ENCODE peak calls at places on chromosomes 16 and 17, in five cellular contexts. T is mammary epithelial cell, I is AG10803, J is fibroblast of lung, W is thyroid gland. P is an unnamed sample.

GRCh38 chr17:80137131-80137530 is 9.8 kb downstream of the EIF4A3 start:
- DNase-seq in T (no peak), I (no peak), J (no peak), W (no peak), P (no peak)

GRCh38 chr17:48719642-48720262 is 2.6 kb downstream of the PRAC1 start:
- DNase-seq in T (no peak), I (no peak), J (peak; percentile 23), W (no peak), P (no peak)

GRCh38 chr16:46607529-46607928 is 13.7 kb downstream of the SHCBP1 start:
- DNase-seq in T (peak; percentile 14), I (peak; percentile 73), J (peak; percentile 88), W (no peak), P (peak; percentile 85)

GRCh38 chr17:50365165-50365564 is 7.8 kb downstream of the MRPL27 start:
- DNase-seq in T (no peak), I (no peak), J (no peak), W (no peak), P (no peak)

GRCh38 chr17:64385187-64386083 is 5.2 kb downstream of the PECAM1 start:
- DNase-seq in T (peak; percentile 85), I (peak; percentile 65), J (peak; percentile 96), W (peak; percentile 19), P (peak; percentile 80)

GRCh38 chr17:13395872-13396271 is 205.9 kb downstream of the HS3ST3A1 start:
- DNase-seq in T (peak; percentile 88), I (peak; percentile 79), J (no peak), W (no peak), P (peak; percentile 67)

GRCh38 chr16:3534126-3534525 is 33.3 kb downstream of the CLUAP1 start:
- DNase-seq in T (no peak), I (no peak), J (no peak), W (no peak), P (no peak)

GRCh38 chr17:1646199-1646875 is 805 bp upstream of the SCARF1 start:
- DNase-seq in T (no peak), I (no peak), J (no peak), W (no peak), P (no peak)

GRCh38 chr17:81687770-81688541 is 4.1 kb downstream of the HGS start:
- DNase-seq in T (no peak), I (no peak), J (no peak), W (no peak), P (no peak)

GRCh38 chr17:14209215-14209614 is 27.4 kb downstream of the CDRT15 start:
- DNase-seq in T (no peak), I (peak; percentile 8), J (no peak), W (no peak), P (no peak)

GRCh38 chr17:11404431-11404830 is 163.4 kb downstream of the SHISA6 start:
- DNase-seq in T (no peak), I (no peak), J (no peak), W (peak; percentile 29), P (no peak)

GRCh38 chr17:11797803-11798202 is 199.5 kb downstream of the ZNF18 start:
- DNase-seq in T (no peak), I (no peak), J (no peak), W (no peak), P (no peak)

GRCh38 chr16:72848045-72848410 is 199.9 kb downstream of the ZFHX3 start:
- DNase-seq in T (no peak), I (no peak), J (no peak), W (no peak), P (no peak)

GRCh38 chr16:62872339-62872738 is 836.1 kb upstream of the CDH8 start:
- DNase-seq in T (no peak), I (no peak), J (no peak), W (no peak), P (no peak)

GRCh38 chr16:62876133-62876532 is 839.9 kb upstream of the CDH8 start:
- DNase-seq in T (no peak), I (no peak), J (no peak), W (no peak), P (no peak)

GRCh38 chr16:62869837-62870236 is 833.6 kb upstream of the CDH8 start:
- DNase-seq in T (no peak), I (no peak), J (no peak), W (no peak), P (no peak)

GRCh38 chr16:62870554-62870953 is 834.3 kb upstream of the CDH8 start:
- DNase-seq in T (no peak), I (no peak), J (no peak), W (no peak), P (no peak)
- TF ChIP-seq CTCF in T (no peak), I (no peak), J (no peak), W (no peak), P (no peak)

GRCh38 chr17:6549384-6550036 is 6.8 kb downstream of the PITPNM3 start:
- DNase-seq in T (no peak), I (no peak), J (no peak), W (no peak), P (no peak)
- H3K4me3 ChIP-seq in T (no peak overlapping the region), I (no peak overlapping the region), J (no peak overlapping the region), W (no peak overlapping the region), P (no peak overlapping the region)

GRCh38 chr16:87183647-87184046 is 133.5 kb downstream of the C16orf95 start:
- DNase-seq in T (no peak), I (no peak), J (no peak), W (no peak), P (no peak)
- TF ChIP-seq CTCF in T (no peak), I (no peak), J (no peak), W (no peak), P (no peak)

GRCh38 chr17:58337126-58337599 is 8.6 kb upstream of the TSPOAP1 start:
- DNase-seq in T (no peak), I (no peak), J (no peak), W (no peak), P (no peak)
- H3K4me3 ChIP-seq in T (no peak overlapping the region), I (no peak overlapping the region), J (no peak overlapping the region), W (no peak overlapping the region), P (no peak overlapping the region)

GRCh38 chr17:58693208-58693607 is 806 bp downstream of the RAD51C start:
- DNase-seq in T (peak; percentile 33), I (peak; percentile 35), J (peak; percentile 12), W (no peak), P (peak; percentile 32)

GRCh38 chr17:58691701-58692238 is at the start of gene TEX14:
- DNase-seq in T (no peak), I (no peak), J (no peak), W (no peak), P (no peak)

GRCh38 chr17:58693751-58694150 is 1.3 kb downstream of the RAD51C start:
- DNase-seq in T (no peak), I (no peak), J (no peak), W (no peak), P (peak; percentile 9)

GRCh38 chr17:58694302-58694701 is 1.9 kb downstream of the RAD51C start:
- DNase-seq in T (no peak), I (no peak), J (no peak), W (no peak), P (no peak)

GRCh38 chr17:58692239-58693055 is at the start of gene RAD51C:
- DNase-seq in T (peak; percentile 81), I (peak; percentile 83), J (peak; percentile 83), W (peak; percentile 75), P (peak; percentile 77)
- TF ChIP-seq CTCF in T (no peak), I (peak; percentile 6), J (no peak), W (no peak), P (peak; percentile 4)

GRCh38 chr17:3754458-3755334 is 31.0 kb downstream of the HASPIN start:
- DNase-seq in T (peak; percentile 96), I (no peak), J (no peak), W (peak; percentile 91), P (no peak)
- H3K4me3 ChIP-seq in T (peak overlapping the region; percentile 61), I (no peak overlapping the region), J (no peak overlapping the region), W (no peak overlapping the region), P (no peak overlapping the region)

P was measured in fibroblast of the aortic adventitia.